ENCODE peak calls at places on chromosomes 12 and 14, in four cellular contexts. One of them, this sample, is unnamed.

GRCh38 chr12:65535951-65536350 is 257.5 kb downstream of the MSRB3 start:
- DNase-seq in activated T-helper 1 cell treated with anti-CD3 and anti-CD28 coated beads, Interleukin-12 subunit alpha, Interleukin-12 subunit beta, Interleukin-2, Interleukin-4 antibody, amounts not matched to agents 30 ng/mL and 10 ng/mL and 1 ng/mL, durations not matched to agents 14 hours and 24 hours and 36 hours: no peak
- DNase-seq in fibroblast of lung: peak
- DNase-seq in cardiac septum: no peak
- DNase-seq in this sample: no peak

GRCh38 chr14:50714452-50715073 is 46.5 kb upstream of the SAV1 start:
- DNase-seq in activated T-helper 1 cell treated with anti-CD3 and anti-CD28 coated beads, Interleukin-12 subunit alpha, Interleukin-12 subunit beta, Interleukin-2, Interleukin-4 antibody, amounts not matched to agents 30 ng/mL and 10 ng/mL and 1 ng/mL, durations not matched to agents 14 hours and 24 hours and 36 hours: no peak
- DNase-seq in fibroblast of lung: peak
- DNase-seq in cardiac septum: no peak
- DNase-seq in this sample: no peak

GRCh38 chr14:61527325-61528100 is 167.8 kb upstream of the HIF1A start:
- DNase-seq in activated T-helper 1 cell treated with anti-CD3 and anti-CD28 coated beads, Interleukin-12 subunit alpha, Interleukin-12 subunit beta, Interleukin-2, Interleukin-4 antibody, amounts not matched to agents 30 ng/mL and 10 ng/mL and 1 ng/mL, durations not matched to agents 14 hours and 24 hours and 36 hours: no peak
- DNase-seq in fibroblast of lung: peak
- DNase-seq in cardiac septum: no peak
- DNase-seq in this sample: no peak

GRCh38 chr12:64733857-64734256 is 25.3 kb downstream of the GNS start:
- DNase-seq in activated T-helper 1 cell treated with anti-CD3 and anti-CD28 coated beads, Interleukin-12 subunit alpha, Interleukin-12 subunit beta, Interleukin-2, Interleukin-4 antibody, amounts not matched to agents 30 ng/mL and 10 ng/mL and 1 ng/mL, durations not matched to agents 14 hours and 24 hours and 36 hours: no peak
- DNase-seq in fibroblast of lung: no peak
- DNase-seq in cardiac septum: peak
- DNase-seq in this sample: no peak

GRCh38 chr14:53957739-53958138 is 1.1 kb upstream of the BMP4 start:
- DNase-seq in activated T-helper 1 cell treated with anti-CD3 and anti-CD28 coated beads, Interleukin-12 subunit alpha, Interleukin-12 subunit beta, Interleukin-2, Interleukin-4 antibody, amounts not matched to agents 30 ng/mL and 10 ng/mL and 1 ng/mL, durations not matched to agents 14 hours and 24 hours and 36 hours: no peak
- DNase-seq in fibroblast of lung: no peak
- DNase-seq in cardiac septum: no peak
- DNase-seq in this sample: no peak

GRCh38 chr14:59067135-59067894 is 121.2 kb upstream of the DAAM1 start:
- DNase-seq in activated T-helper 1 cell treated with anti-CD3 and anti-CD28 coated beads, Interleukin-12 subunit alpha, Interleukin-12 subunit beta, Interleukin-2, Interleukin-4 antibody, amounts not matched to agents 30 ng/mL and 10 ng/mL and 1 ng/mL, durations not matched to agents 14 hours and 24 hours and 36 hours: no peak
- DNase-seq in fibroblast of lung: peak
- DNase-seq in cardiac septum: no peak
- DNase-seq in this sample: no peak

GRCh38 chr12:72144553-72144952 is 127.6 kb upstream of the TRHDE start:
- DNase-seq in activated T-helper 1 cell treated with anti-CD3 and anti-CD28 coated beads, Interleukin-12 subunit alpha, Interleukin-12 subunit beta, Interleukin-2, Interleukin-4 antibody, amounts not matched to agents 30 ng/mL and 10 ng/mL and 1 ng/mL, durations not matched to agents 14 hours and 24 hours and 36 hours: no peak
- DNase-seq in fibroblast of lung: no peak
- DNase-seq in cardiac septum: no peak
- DNase-seq in this sample: no peak

GRCh38 chr14:53786045-53786444 is 170.6 kb downstream of the BMP4 start:
- DNase-seq in activated T-helper 1 cell treated with anti-CD3 and anti-CD28 coated beads, Interleukin-12 subunit alpha, Interleukin-12 subunit beta, Interleukin-2, Interleukin-4 antibody, amounts not matched to agents 30 ng/mL and 10 ng/mL and 1 ng/mL, durations not matched to agents 14 hours and 24 hours and 36 hours: no peak
- DNase-seq in fibroblast of lung: no peak
- DNase-seq in cardiac septum: no peak
- DNase-seq in this sample: no peak

GRCh38 chr12:120039711-120040110 is 50.7 kb downstream of the BICDL1 start:
- DNase-seq in activated T-helper 1 cell treated with anti-CD3 and anti-CD28 coated beads, Interleukin-12 subunit alpha, Interleukin-12 subunit beta, Interleukin-2, Interleukin-4 antibody, amounts not matched to agents 30 ng/mL and 10 ng/mL and 1 ng/mL, durations not matched to agents 14 hours and 24 hours and 36 hours: no peak
- DNase-seq in fibroblast of lung: no peak
- DNase-seq in cardiac septum: no peak
- DNase-seq in this sample: no peak

GRCh38 chr14:103367995-103368394 is 17.2 kb upstream of the MARK3 start:
- DNase-seq in activated T-helper 1 cell treated with anti-CD3 and anti-CD28 coated beads, Interleukin-12 subunit alpha, Interleukin-12 subunit beta, Interleukin-2, Interleukin-4 antibody, amounts not matched to agents 30 ng/mL and 10 ng/mL and 1 ng/mL, durations not matched to agents 14 hours and 24 hours and 36 hours: no peak
- DNase-seq in fibroblast of lung: no peak
- DNase-seq in cardiac septum: no peak
- DNase-seq in this sample: no peak

GRCh38 chr12:64687816-64688599 is 71.2 kb downstream of the GNS start:
- DNase-seq in activated T-helper 1 cell treated with anti-CD3 and anti-CD28 coated beads, Interleukin-12 subunit alpha, Interleukin-12 subunit beta, Interleukin-2, Interleukin-4 antibody, amounts not matched to agents 30 ng/mL and 10 ng/mL and 1 ng/mL, durations not matched to agents 14 hours and 24 hours and 36 hours: no peak
- DNase-seq in fibroblast of lung: peak
- DNase-seq in cardiac septum: no peak
- DNase-seq in this sample: no peak

GRCh38 chr12:112422531-112422930 is 3.8 kb downstream of the PTPN11 start:
- DNase-seq in activated T-helper 1 cell treated with anti-CD3 and anti-CD28 coated beads, Interleukin-12 subunit alpha, Interleukin-12 subunit beta, Interleukin-2, Interleukin-4 antibody, amounts not matched to agents 30 ng/mL and 10 ng/mL and 1 ng/mL, durations not matched to agents 14 hours and 24 hours and 36 hours: no peak
- DNase-seq in fibroblast of lung: no peak
- DNase-seq in cardiac septum: no peak
- DNase-seq in this sample: no peak

GRCh38 chr12:49505672-49506071 is 33.2 kb upstream of the KCNH3 start:
- DNase-seq in activated T-helper 1 cell treated with anti-CD3 and anti-CD28 coated beads, Interleukin-12 subunit alpha, Interleukin-12 subunit beta, Interleukin-2, Interleukin-4 antibody, amounts not matched to agents 30 ng/mL and 10 ng/mL and 1 ng/mL, durations not matched to agents 14 hours and 24 hours and 36 hours: no peak
- DNase-seq in fibroblast of lung: peak
- DNase-seq in cardiac septum: no peak
- DNase-seq in this sample: no peak

GRCh38 chr14:55571125-55571889 is 8.7 kb upstream of the KTN1 start:
- DNase-seq in activated T-helper 1 cell treated with anti-CD3 and anti-CD28 coated beads, Interleukin-12 subunit alpha, Interleukin-12 subunit beta, Interleukin-2, Interleukin-4 antibody, amounts not matched to agents 30 ng/mL and 10 ng/mL and 1 ng/mL, durations not matched to agents 14 hours and 24 hours and 36 hours: no peak
- DNase-seq in fibroblast of lung: no peak
- DNase-seq in cardiac septum: no peak
- DNase-seq in this sample: no peak

GRCh38 chr14:95663226-95663797 is 22.9 kb upstream of the TCL1B start:
- DNase-seq in activated T-helper 1 cell treated with anti-CD3 and anti-CD28 coated beads, Interleukin-12 subunit alpha, Interleukin-12 subunit beta, Interleukin-2, Interleukin-4 antibody, amounts not matched to agents 30 ng/mL and 10 ng/mL and 1 ng/mL, durations not matched to agents 14 hours and 24 hours and 36 hours: no peak
- DNase-seq in fibroblast of lung: no peak
- DNase-seq in cardiac septum: no peak
- DNase-seq in this sample: no peak

GRCh38 chr12:5708371-5708770 is 236.7 kb downstream of the ANO2 start:
- DNase-seq in activated T-helper 1 cell treated with anti-CD3 and anti-CD28 coated beads, Interleukin-12 subunit alpha, Interleukin-12 subunit beta, Interleukin-2, Interleukin-4 antibody, amounts not matched to agents 30 ng/mL and 10 ng/mL and 1 ng/mL, durations not matched to agents 14 hours and 24 hours and 36 hours: no peak
- DNase-seq in fibroblast of lung: no peak
- DNase-seq in cardiac septum: no peak
- DNase-seq in this sample: no peak

GRCh38 chr12:16330554-16330953 is 16.9 kb upstream of the MGST1 start:
- DNase-seq in activated T-helper 1 cell treated with anti-CD3 and anti-CD28 coated beads, Interleukin-12 subunit alpha, Interleukin-12 subunit beta, Interleukin-2, Interleukin-4 antibody, amounts not matched to agents 30 ng/mL and 10 ng/mL and 1 ng/mL, durations not matched to agents 14 hours and 24 hours and 36 hours: no peak
- DNase-seq in fibroblast of lung: no peak
- DNase-seq in cardiac septum: no peak
- DNase-seq in this sample: peak

GRCh38 chr12:9647825-9648700 is 21.4 kb upstream of the CLEC2D start:
- DNase-seq in activated T-helper 1 cell treated with anti-CD3 and anti-CD28 coated beads, Interleukin-12 subunit alpha, Interleukin-12 subunit beta, Interleukin-2, Interleukin-4 antibody, amounts not matched to agents 30 ng/mL and 10 ng/mL and 1 ng/mL, durations not matched to agents 14 hours and 24 hours and 36 hours: peak
- DNase-seq in fibroblast of lung: peak
- DNase-seq in cardiac septum: peak
- DNase-seq in this sample: peak

GRCh38 chr14:31265701-31266398 is 58.3 kb upstream of the HECTD1 start:
- DNase-seq in activated T-helper 1 cell treated with anti-CD3 and anti-CD28 coated beads, Interleukin-12 subunit alpha, Interleukin-12 subunit beta, Interleukin-2, Interleukin-4 antibody, amounts not matched to agents 30 ng/mL and 10 ng/mL and 1 ng/mL, durations not matched to agents 14 hours and 24 hours and 36 hours: no peak
- DNase-seq in fibroblast of lung: peak
- DNase-seq in cardiac septum: no peak
- DNase-seq in this sample: no peak

GRCh38 chr14:67510836-67511235 is 22.3 kb upstream of the PLEKHH1 start:
- DNase-seq in activated T-helper 1 cell treated with anti-CD3 and anti-CD28 coated beads, Interleukin-12 subunit alpha, Interleukin-12 subunit beta, Interleukin-2, Interleukin-4 antibody, amounts not matched to agents 30 ng/mL and 10 ng/mL and 1 ng/mL, durations not matched to agents 14 hours and 24 hours and 36 hours: no peak
- DNase-seq in fibroblast of lung: peak
- DNase-seq in cardiac septum: no peak
- DNase-seq in this sample: no peak

GRCh38 chr12:41532072-41532471 is 344.0 kb downstream of the PDZRN4 start:
- DNase-seq in activated T-helper 1 cell treated with anti-CD3 and anti-CD28 coated beads, Interleukin-12 subunit alpha, Interleukin-12 subunit beta, Interleukin-2, Interleukin-4 antibody, amounts not matched to agents 30 ng/mL and 10 ng/mL and 1 ng/mL, durations not matched to agents 14 hours and 24 hours and 36 hours: no peak
- DNase-seq in fibroblast of lung: peak
- DNase-seq in cardiac septum: no peak
- DNase-seq in this sample: no peak

GRCh38 chr12:2239376-2240010 is 186.7 kb downstream of the CACNA1C start:
- DNase-seq in activated T-helper 1 cell treated with anti-CD3 and anti-CD28 coated beads, Interleukin-12 subunit alpha, Interleukin-12 subunit beta, Interleukin-2, Interleukin-4 antibody, amounts not matched to agents 30 ng/mL and 10 ng/mL and 1 ng/mL, durations not matched to agents 14 hours and 24 hours and 36 hours: no peak
- DNase-seq in fibroblast of lung: no peak
- DNase-seq in cardiac septum: peak
- DNase-seq in this sample: no peak

GRCh38 chr14:51056431-51056830 is 38.5 kb downstream of the TRIM9 start:
- DNase-seq in activated T-helper 1 cell treated with anti-CD3 and anti-CD28 coated beads, Interleukin-12 subunit alpha, Interleukin-12 subunit beta, Interleukin-2, Interleukin-4 antibody, amounts not matched to agents 30 ng/mL and 10 ng/mL and 1 ng/mL, durations not matched to agents 14 hours and 24 hours and 36 hours: no peak
- DNase-seq in fibroblast of lung: no peak
- DNase-seq in cardiac septum: no peak
- DNase-seq in this sample: no peak

GRCh38 chr12:85679296-85679695 is 156.9 kb downstream of the RASSF9 start:
- DNase-seq in activated T-helper 1 cell treated with anti-CD3 and anti-CD28 coated beads, Interleukin-12 subunit alpha, Interleukin-12 subunit beta, Interleukin-2, Interleukin-4 antibody, amounts not matched to agents 30 ng/mL and 10 ng/mL and 1 ng/mL, durations not matched to agents 14 hours and 24 hours and 36 hours: no peak
- DNase-seq in fibroblast of lung: no peak
- DNase-seq in cardiac septum: no peak
- DNase-seq in this sample: no peak

GRCh38 chr14:49220492-49220891 is 365.7 kb downstream of the RPS29 start:
- DNase-seq in activated T-helper 1 cell treated with anti-CD3 and anti-CD28 coated beads, Interleukin-12 subunit alpha, Interleukin-12 subunit beta, Interleukin-2, Interleukin-4 antibody, amounts not matched to agents 30 ng/mL and 10 ng/mL and 1 ng/mL, durations not matched to agents 14 hours and 24 hours and 36 hours: no peak
- DNase-seq in fibroblast of lung: peak
- DNase-seq in cardiac septum: no peak
- DNase-seq in this sample: no peak

GRCh38 chr12:51393676-51394545 is 2.7 kb upstream of the GALNT6 start:
- DNase-seq in activated T-helper 1 cell treated with anti-CD3 and anti-CD28 coated beads, Interleukin-12 subunit alpha, Interleukin-12 subunit beta, Interleukin-2, Interleukin-4 antibody, amounts not matched to agents 30 ng/mL and 10 ng/mL and 1 ng/mL, durations not matched to agents 14 hours and 24 hours and 36 hours: peak
- DNase-seq in fibroblast of lung: peak
- DNase-seq in cardiac septum: no peak
- DNase-seq in this sample: no peak

GRCh38 chr12:49288412-49288853 is 6.5 kb upstream of the PRPH start:
- DNase-seq in activated T-helper 1 cell treated with anti-CD3 and anti-CD28 coated beads, Interleukin-12 subunit alpha, Interleukin-12 subunit beta, Interleukin-2, Interleukin-4 antibody, amounts not matched to agents 30 ng/mL and 10 ng/mL and 1 ng/mL, durations not matched to agents 14 hours and 24 hours and 36 hours: peak
- DNase-seq in fibroblast of lung: no peak
- DNase-seq in cardiac septum: peak
- DNase-seq in this sample: peak